ENCODE peak calls at places on chromosomes 6 and 20, in nine cellular contexts. One of them, this sample, is unnamed.

GRCh38 chr6:42193491-42193894 is 1.3 kb downstream of the GUCA1B start:
- DNase-seq in psoas muscle: no peak
- DNase-seq in body of pancreas: no peak
- DNase-seq in esophagus squamous epithelium: no peak
- DNase-seq in adrenal gland: no peak
- DNase-seq in H1: no peak
- DNase-seq in CD8-positive, alpha-beta T cell: no peak
- DNase-seq in T-helper 17 cell: no peak
- DNase-seq in naive thymus-derived CD4-positive, alpha-beta T cell: no peak
- DNase-seq in this sample: no peak

GRCh38 chr20:46126440-46127056 is 8.4 kb downstream of the CD40 start:
- DNase-seq in T-helper 17 cell: no peak
- DNase-seq in CD8-positive, alpha-beta T cell: no peak
- DNase-seq in body of pancreas: no peak
- DNase-seq in H1: no peak
- DNase-seq in adrenal gland: no peak
- DNase-seq in naive thymus-derived CD4-positive, alpha-beta T cell: no peak
- DNase-seq in esophagus squamous epithelium: no peak
- DNase-seq in psoas muscle: no peak
- DNase-seq in this sample: no peak

GRCh38 chr6:87918461-87918941 is 129.1 kb upstream of the SPACA1 start:
- DNase-seq in esophagus squamous epithelium: no peak
- DNase-seq in adrenal gland: no peak
- DNase-seq in H1: no peak
- DNase-seq in CD8-positive, alpha-beta T cell: no peak
- DNase-seq in T-helper 17 cell: no peak
- DNase-seq in naive thymus-derived CD4-positive, alpha-beta T cell: no peak
- DNase-seq in psoas muscle: no peak
- DNase-seq in body of pancreas: no peak
- DNase-seq in this sample: no peak

GRCh38 chr6:33428891-33429744 is 9.3 kb downstream of the SYNGAP1 start:
- DNase-seq in esophagus squamous epithelium: no peak
- DNase-seq in adrenal gland: no peak
- DNase-seq in naive thymus-derived CD4-positive, alpha-beta T cell: no peak
- DNase-seq in CD8-positive, alpha-beta T cell: no peak
- DNase-seq in body of pancreas: no peak
- DNase-seq in H1: no peak
- DNase-seq in T-helper 17 cell: no peak
- DNase-seq in psoas muscle: no peak
- DNase-seq in this sample: no peak

GRCh38 chr6:121896771-121897170 is 461.3 kb downstream of the GJA1 start:
- DNase-seq in psoas muscle: no peak
- DNase-seq in naive thymus-derived CD4-positive, alpha-beta T cell: no peak
- DNase-seq in T-helper 17 cell: no peak
- DNase-seq in H1: no peak
- DNase-seq in esophagus squamous epithelium: no peak
- DNase-seq in CD8-positive, alpha-beta T cell: no peak
- DNase-seq in adrenal gland: no peak
- DNase-seq in body of pancreas: no peak
- DNase-seq in this sample: no peak

GRCh38 chr6:42304313-42304712 is 86.7 kb upstream of the MRPS10 start:
- DNase-seq in body of pancreas: no peak
- DNase-seq in CD8-positive, alpha-beta T cell: no peak
- DNase-seq in H1: no peak
- DNase-seq in naive thymus-derived CD4-positive, alpha-beta T cell: no peak
- DNase-seq in T-helper 17 cell: no peak
- DNase-seq in psoas muscle: no peak
- DNase-seq in adrenal gland: no peak
- DNase-seq in esophagus squamous epithelium: no peak
- DNase-seq in this sample: no peak

GRCh38 chr6:73079611-73079955 is 145.7 kb downstream of the KHDC1L start:
- DNase-seq in naive thymus-derived CD4-positive, alpha-beta T cell: no peak
- DNase-seq in psoas muscle: no peak
- DNase-seq in esophagus squamous epithelium: no peak
- DNase-seq in T-helper 17 cell: no peak
- DNase-seq in body of pancreas: no peak
- DNase-seq in H1: no peak
- DNase-seq in adrenal gland: no peak
- DNase-seq in CD8-positive, alpha-beta T cell: no peak
- DNase-seq in this sample: no peak

GRCh38 chr6:106847116-106847515 is 127.4 kb downstream of the CD24 start:
- DNase-seq in esophagus squamous epithelium: no peak
- DNase-seq in adrenal gland: no peak
- DNase-seq in naive thymus-derived CD4-positive, alpha-beta T cell: no peak
- DNase-seq in CD8-positive, alpha-beta T cell: no peak
- DNase-seq in body of pancreas: no peak
- DNase-seq in H1: peak; percentile 38
- DNase-seq in T-helper 17 cell: no peak
- DNase-seq in psoas muscle: no peak
- DNase-seq in this sample: no peak

GRCh38 chr6:157436200-157436943 is 55.4 kb downstream of the ZDHHC14 start:
- DNase-seq in H1: no peak
- DNase-seq in psoas muscle: no peak
- DNase-seq in CD8-positive, alpha-beta T cell: no peak
- DNase-seq in adrenal gland: no peak
- DNase-seq in naive thymus-derived CD4-positive, alpha-beta T cell: no peak
- DNase-seq in esophagus squamous epithelium: no peak
- DNase-seq in body of pancreas: no peak
- DNase-seq in T-helper 17 cell: no peak
- DNase-seq in this sample: no peak

GRCh38 chr20:48606841-48607543 is 220.8 kb downstream of the PREX1 start:
- DNase-seq in esophagus squamous epithelium: no peak
- DNase-seq in adrenal gland: no peak
- DNase-seq in body of pancreas: no peak
- DNase-seq in CD8-positive, alpha-beta T cell: no peak
- DNase-seq in H1: no peak
- DNase-seq in naive thymus-derived CD4-positive, alpha-beta T cell: no peak
- DNase-seq in psoas muscle: no peak
- DNase-seq in T-helper 17 cell: no peak
- DNase-seq in this sample: no peak

GRCh38 chr6:44074383-44075136 is 52.7 kb downstream of the MRPL14 start:
- DNase-seq in T-helper 17 cell: peak; percentile 34
- DNase-seq in naive thymus-derived CD4-positive, alpha-beta T cell: peak; percentile 44
- DNase-seq in CD8-positive, alpha-beta T cell: peak; percentile 67
- DNase-seq in esophagus squamous epithelium: no peak
- DNase-seq in body of pancreas: peak; percentile 72
- DNase-seq in psoas muscle: peak; percentile 75
- DNase-seq in adrenal gland: peak; percentile 87
- DNase-seq in H1: peak; percentile 81
- DNase-seq in this sample: no peak

GRCh38 chr20:51899674-51900073 is 97.4 kb upstream of the SALL4 start:
- DNase-seq in H1: no peak
- DNase-seq in T-helper 17 cell: no peak
- DNase-seq in CD8-positive, alpha-beta T cell: no peak
- DNase-seq in psoas muscle: no peak
- DNase-seq in esophagus squamous epithelium: no peak
- DNase-seq in adrenal gland: no peak
- DNase-seq in body of pancreas: no peak
- DNase-seq in naive thymus-derived CD4-positive, alpha-beta T cell: no peak
- DNase-seq in this sample: no peak

GRCh38 chr6:150208606-150209352 is 65.9 kb downstream of the PPP1R14C start:
- DNase-seq in esophagus squamous epithelium: no peak
- DNase-seq in CD8-positive, alpha-beta T cell: no peak
- DNase-seq in H1: no peak
- DNase-seq in T-helper 17 cell: no peak
- DNase-seq in naive thymus-derived CD4-positive, alpha-beta T cell: no peak
- DNase-seq in psoas muscle: no peak
- DNase-seq in adrenal gland: no peak
- DNase-seq in body of pancreas: no peak
- DNase-seq in this sample: no peak

GRCh38 chr6:101537917-101538316 is 144.4 kb downstream of the GRIK2 start:
- DNase-seq in H1: no peak
- DNase-seq in CD8-positive, alpha-beta T cell: no peak
- DNase-seq in adrenal gland: no peak
- DNase-seq in psoas muscle: no peak
- DNase-seq in naive thymus-derived CD4-positive, alpha-beta T cell: no peak
- DNase-seq in body of pancreas: no peak
- DNase-seq in esophagus squamous epithelium: no peak
- DNase-seq in T-helper 17 cell: no peak
- DNase-seq in this sample: no peak

GRCh38 chr6:53718597-53719460 is 53.3 kb upstream of the KLHL31 start:
- DNase-seq in naive thymus-derived CD4-positive, alpha-beta T cell: no peak
- DNase-seq in psoas muscle: no peak
- DNase-seq in CD8-positive, alpha-beta T cell: peak; percentile 19
- DNase-seq in T-helper 17 cell: no peak
- DNase-seq in H1: no peak
- DNase-seq in esophagus squamous epithelium: no peak
- DNase-seq in adrenal gland: peak; percentile 76
- DNase-seq in body of pancreas: peak; percentile 55
- DNase-seq in this sample: peak; percentile 48

DNA sequence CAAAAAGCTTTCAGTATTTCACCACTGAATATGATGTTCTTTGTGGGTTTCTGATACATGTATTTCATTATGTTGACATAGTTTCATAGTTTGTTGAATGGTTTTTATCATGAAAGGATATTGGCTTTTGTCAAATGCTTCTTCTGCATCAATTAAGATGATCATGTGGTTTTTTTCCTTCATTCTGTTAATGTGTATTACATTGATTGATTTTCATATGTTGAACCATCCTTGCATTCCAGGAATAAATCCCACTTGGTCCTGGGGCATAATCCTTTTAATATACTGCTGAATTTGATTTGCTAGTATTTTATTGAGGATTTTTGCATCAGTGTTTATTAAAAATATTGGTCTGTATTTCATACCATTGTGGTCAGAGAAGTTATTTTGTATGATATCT is 70.9 kb upstream of the BHLHE23 start:
- DNase-seq in T-helper 17 cell: no peak
- DNase-seq in adrenal gland: no peak
- DNase-seq in body of pancreas: no peak
- DNase-seq in naive thymus-derived CD4-positive, alpha-beta T cell: no peak
- DNase-seq in esophagus squamous epithelium: no peak
- DNase-seq in H1: no peak
- DNase-seq in CD8-positive, alpha-beta T cell: no peak
- DNase-seq in psoas muscle: no peak
- DNase-seq in this sample: no peak
- H3K9me3 ChIP-seq in T-helper 17 cell: peaks cover 4% of the 10 kb centered on the region
- H3K9me3 ChIP-seq in adrenal gland: no peaks in the 10 kb centered on the region
- H3K9me3 ChIP-seq in body of pancreas: no peaks in the 10 kb centered on the region
- H3K9me3 ChIP-seq in naive thymus-derived CD4-positive, alpha-beta T cell: no peaks in the 10 kb centered on the region
- H3K9me3 ChIP-seq in esophagus squamous epithelium: peaks cover 28% of the 10 kb centered on the region
- H3K9me3 ChIP-seq in H1: no peaks in the 10 kb centered on the region
- H3K9me3 ChIP-seq in CD8-positive, alpha-beta T cell: peaks cover 4% of the 10 kb centered on the region
- H3K9me3 ChIP-seq in psoas muscle: peaks cover 14% of the 10 kb centered on the region
- H3K9me3 ChIP-seq in this sample: no peaks in the 10 kb centered on the region

GRCh38 chr6:152023613-152024012 is 216.1 kb downstream of the ESR1 start:
- DNase-seq in T-helper 17 cell: no peak
- DNase-seq in H1: no peak
- DNase-seq in body of pancreas: no peak
- DNase-seq in CD8-positive, alpha-beta T cell: no peak
- DNase-seq in adrenal gland: no peak
- DNase-seq in psoas muscle: no peak
- DNase-seq in esophagus squamous epithelium: no peak
- DNase-seq in naive thymus-derived CD4-positive, alpha-beta T cell: no peak
- DNase-seq in this sample: no peak

GRCh38 chr6:152022303-152022702 is 214.8 kb downstream of the ESR1 start:
- DNase-seq in H1: no peak
- DNase-seq in body of pancreas: no peak
- DNase-seq in T-helper 17 cell: no peak
- DNase-seq in adrenal gland: no peak
- DNase-seq in naive thymus-derived CD4-positive, alpha-beta T cell: no peak
- DNase-seq in esophagus squamous epithelium: no peak
- DNase-seq in psoas muscle: no peak
- DNase-seq in CD8-positive, alpha-beta T cell: no peak
- DNase-seq in this sample: no peak

DNA sequence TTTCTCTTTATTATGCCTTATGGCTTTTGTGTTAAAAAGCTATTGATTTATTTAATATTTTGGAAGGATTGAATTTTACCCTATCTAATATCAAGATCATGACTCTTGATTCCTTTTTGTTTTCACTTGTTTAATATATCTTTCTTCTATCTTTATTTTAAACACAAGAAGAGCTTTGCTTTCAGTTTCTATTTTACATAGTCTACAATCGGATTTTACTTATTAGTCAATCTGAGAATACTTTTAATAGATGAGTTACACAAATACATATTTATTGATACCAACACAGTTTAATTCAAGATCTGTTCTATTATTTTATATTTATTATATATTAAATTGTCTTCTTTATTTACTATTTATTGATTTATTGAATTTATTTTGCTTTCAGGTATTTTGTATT is 218.8 kb downstream of the ESR1 start:
- DNase-seq in adrenal gland: no peak
- DNase-seq in naive thymus-derived CD4-positive, alpha-beta T cell: no peak
- DNase-seq in H1: no peak
- DNase-seq in T-helper 17 cell: no peak
- DNase-seq in body of pancreas: no peak
- DNase-seq in esophagus squamous epithelium: no peak
- DNase-seq in CD8-positive, alpha-beta T cell: no peak
- DNase-seq in psoas muscle: no peak
- DNase-seq in this sample: no peak
- H3K9me3 ChIP-seq in adrenal gland: no peaks in the 10 kb centered on the region
- H3K9me3 ChIP-seq in naive thymus-derived CD4-positive, alpha-beta T cell: peaks cover 5% of the 10 kb centered on the region
- H3K9me3 ChIP-seq in H1: peaks cover 9% of the 10 kb centered on the region
- H3K9me3 ChIP-seq in T-helper 17 cell: no peaks in the 10 kb centered on the region
- H3K9me3 ChIP-seq in body of pancreas: peaks cover 8% of the 10 kb centered on the region
- H3K9me3 ChIP-seq in esophagus squamous epithelium: peaks cover 11% of the 10 kb centered on the region
- H3K9me3 ChIP-seq in CD8-positive, alpha-beta T cell: no peaks in the 10 kb centered on the region
- H3K9me3 ChIP-seq in psoas muscle: peaks cover 14% of the 10 kb centered on the region
- H3K9me3 ChIP-seq in this sample: no peaks in the 10 kb centered on the region

GRCh38 chr20:16555754-16556153 is 17.5 kb downstream of the KIF16B start:
- DNase-seq in adrenal gland: no peak
- DNase-seq in T-helper 17 cell: no peak
- DNase-seq in naive thymus-derived CD4-positive, alpha-beta T cell: no peak
- DNase-seq in esophagus squamous epithelium: no peak
- DNase-seq in H1: no peak
- DNase-seq in body of pancreas: no peak
- DNase-seq in CD8-positive, alpha-beta T cell: no peak
- DNase-seq in psoas muscle: no peak
- DNase-seq in this sample: no peak
- H3K9me3 ChIP-seq in adrenal gland: no peaks in the 10 kb centered on the region
- H3K9me3 ChIP-seq in T-helper 17 cell: no peaks in the 10 kb centered on the region
- H3K9me3 ChIP-seq in naive thymus-derived CD4-positive, alpha-beta T cell: no peaks in the 10 kb centered on the region
- H3K9me3 ChIP-seq in esophagus squamous epithelium: no peaks in the 10 kb centered on the region
- H3K9me3 ChIP-seq in H1: peaks cover 11% of the 10 kb centered on the region
- H3K9me3 ChIP-seq in body of pancreas: no peaks in the 10 kb centered on the region
- H3K9me3 ChIP-seq in CD8-positive, alpha-beta T cell: no peaks in the 10 kb centered on the region
- H3K9me3 ChIP-seq in psoas muscle: no peaks in the 10 kb centered on the region
- H3K9me3 ChIP-seq in this sample: no peaks in the 10 kb centered on the region

GRCh38 chr20:22576733-22577514 is 7.4 kb downstream of the FOXA2 start:
- DNase-seq in T-helper 17 cell: no peak
- DNase-seq in esophagus squamous epithelium: no peak
- DNase-seq in CD8-positive, alpha-beta T cell: no peak
- DNase-seq in psoas muscle: no peak
- DNase-seq in H1: peak; percentile 52
- DNase-seq in body of pancreas: peak; percentile 39
- DNase-seq in naive thymus-derived CD4-positive, alpha-beta T cell: no peak
- DNase-seq in adrenal gland: no peak
- DNase-seq in this sample: no peak
- H3K9me3 ChIP-seq in T-helper 17 cell: no peaks in the 10 kb centered on the region
- H3K9me3 ChIP-seq in esophagus squamous epithelium: no peaks in the 10 kb centered on the region
- H3K9me3 ChIP-seq in CD8-positive, alpha-beta T cell: no peaks in the 10 kb centered on the region
- H3K9me3 ChIP-seq in psoas muscle: no peaks in the 10 kb centered on the region
- H3K9me3 ChIP-seq in H1: no peaks in the 10 kb centered on the region
- H3K9me3 ChIP-seq in body of pancreas: no peaks in the 10 kb centered on the region
- H3K9me3 ChIP-seq in naive thymus-derived CD4-positive, alpha-beta T cell: no peaks in the 10 kb centered on the region
- H3K9me3 ChIP-seq in adrenal gland: no peaks in the 10 kb centered on the region
- H3K9me3 ChIP-seq in this sample: no peaks in the 10 kb centered on the region

GRCh38 chr20:58852559-58853271 is at the start of gene GNAS:
- DNase-seq in psoas muscle: peak; percentile 66
- DNase-seq in naive thymus-derived CD4-positive, alpha-beta T cell: no peak
- DNase-seq in T-helper 17 cell: no peak
- DNase-seq in esophagus squamous epithelium: no peak
- DNase-seq in H1: peak; percentile 86
- DNase-seq in body of pancreas: peak; percentile 64
- DNase-seq in adrenal gland: peak; percentile 65
- DNase-seq in CD8-positive, alpha-beta T cell: peak; percentile 53
- DNase-seq in this sample: no peak
- H3K9me3 ChIP-seq in psoas muscle: no peaks in the 10 kb centered on the region
- H3K9me3 ChIP-seq in naive thymus-derived CD4-positive, alpha-beta T cell: no peaks in the 10 kb centered on the region
- H3K9me3 ChIP-seq in T-helper 17 cell: no peaks in the 10 kb centered on the region
- H3K9me3 ChIP-seq in esophagus squamous epithelium: no peaks in the 10 kb centered on the region
- H3K9me3 ChIP-seq in H1: no peaks in the 10 kb centered on the region
- H3K9me3 ChIP-seq in body of pancreas: no peaks in the 10 kb centered on the region
- H3K9me3 ChIP-seq in adrenal gland: no peaks in the 10 kb centered on the region
- H3K9me3 ChIP-seq in CD8-positive, alpha-beta T cell: no peaks in the 10 kb centered on the region
- H3K9me3 ChIP-seq in this sample: no peaks in the 10 kb centered on the region

This sample was measured in iPS DF 6.9.